ENCODE peak calls at places on chromosomes 2 and 18, in seven cellular contexts. Q, I, J, W, F, Z and L are unnamed samples.

GRCh38 chr2:150020221-150020620 is 432.6 kb upstream of the MMADHC start:
- DNase-seq in Q (no peak), I (no peak), J (no peak), W (no peak), F (no peak), Z (no peak), L (no peak)

GRCh38 chr2:195488567-195488966 is 168.5 kb upstream of the SLC39A10 start:
- DNase-seq in Q (no peak), I (no peak), J (no peak), W (no peak), F (no peak), Z (no peak), L (no peak)

GRCh38 chr2:215888680-215889079 is 124.7 kb downstream of the MREG start:
- DNase-seq in Q (no peak), I (no peak), J (no peak), W (no peak), F (no peak), Z (no peak), L (no peak)

GRCh38 chr2:32930436-32930835 is 16.3 kb upstream of the LTBP1 start:
- DNase-seq in Q (no peak), I (no peak), J (no peak), W (no peak), F (no peak), Z (no peak), L (no peak)

GRCh38 chr2:208069186-208069585 is 43.9 kb upstream of the PLEKHM3 start:
- DNase-seq in Q (no peak), I (no peak), J (no peak), W (no peak), F (no peak), Z (no peak), L (no peak)

GRCh38 chr2:98157557-98157956 is 70.6 kb downstream of the VWA3B start:
- DNase-seq in Q (no peak), I (no peak), J (no peak), W (no peak), F (no peak), Z (no peak), L (no peak)

GRCh38 chr2:166106431-166107015 is 21.3 kb downstream of the SCN1A start:
- DNase-seq in Q (no peak), I (no peak), J (no peak), W (no peak), F (no peak), Z (no peak), L (no peak)

GRCh38 chr2:120238728-120239487 is 13.7 kb upstream of the RALB start:
- DNase-seq in Q (no peak), I (no peak), J (no peak), W (no peak), F (no peak), Z (peak), L (no peak)

GRCh38 chr2:96485751-96486643 is 19.2 kb downstream of the NEURL3 start:
- DNase-seq in Q (peak), I (no peak), J (peak), W (peak), F (peak), Z (peak), L (no peak)

GRCh38 chr2:116749994-116750393 is 1064.5 kb upstream of the DDX18 start:
- DNase-seq in Q (no peak), I (no peak), J (no peak), W (no peak), F (no peak), Z (no peak), L (no peak)

GRCh38 chr18:79046522-79046921 is 22.7 kb upstream of the ATP9B start:
- DNase-seq in Q (no peak), I (no peak), J (no peak), W (no peak), F (peak), Z (no peak), L (no peak)

GRCh38 chr2:37820471-37820991 is 104.6 kb upstream of the RMDN2 start:
- DNase-seq in Q (no peak), I (no peak), J (peak), W (no peak), F (no peak), Z (no peak), L (no peak)

GRCh38 chr18:37238271-37238670 is 327.3 kb downstream of the CELF4 start:
- DNase-seq in Q (no peak), I (no peak), J (no peak), W (no peak), F (no peak), Z (no peak), L (no peak)

GRCh38 chr2:85018049-85018447 is 47.1 kb downstream of the KCMF1 start:
- DNase-seq in Q (no peak), I (no peak), J (no peak), W (no peak), F (no peak), Z (no peak), L (no peak)

GRCh38 chr2:59702026-59702425 is 851.4 kb downstream of the BCL11A start:
- DNase-seq in Q (no peak), I (no peak), J (no peak), W (no peak), F (no peak), Z (no peak), L (no peak)

GRCh38 chr2:9099341-9099751 is 95.9 kb upstream of the MBOAT2 start:
- DNase-seq in Q (peak), I (no peak), J (no peak), W (no peak), F (no peak), Z (no peak), L (no peak)

GRCh38 chr18:48951448-48952286 is 902 bp upstream of the SMAD7 start:
- DNase-seq in Q (no peak), I (no peak), J (peak), W (peak), F (peak), Z (peak), L (peak)

GRCh38 chr18:28457784-28458183 is 280.9 kb upstream of the CDH2 start:
- DNase-seq in Q (no peak), I (no peak), J (no peak), W (no peak), F (no peak), Z (no peak), L (no peak)

GRCh38 chr2:183079335-183079775 is 808 bp downstream of the DUSP19 start:
- DNase-seq in Q (no peak), I (no peak), J (no peak), W (peak), F (no peak), Z (no peak), L (no peak)

GRCh38 chr2:183078467-183079334 is at the start of gene DUSP19:
- DNase-seq in Q (peak), I (peak), J (peak), W (peak), F (no peak), Z (peak), L (peak)

GRCh38 chr2:183081908-183082307 is 3.4 kb downstream of the DUSP19 start:
- DNase-seq in Q (no peak), I (no peak), J (no peak), W (no peak), F (no peak), Z (no peak), L (no peak)

GRCh38 chr2:183072177-183072576 is 6.4 kb upstream of the DUSP19 start:
- DNase-seq in Q (no peak), I (no peak), J (no peak), W (no peak), F (peak), Z (peak), L (no peak)

DNA sequence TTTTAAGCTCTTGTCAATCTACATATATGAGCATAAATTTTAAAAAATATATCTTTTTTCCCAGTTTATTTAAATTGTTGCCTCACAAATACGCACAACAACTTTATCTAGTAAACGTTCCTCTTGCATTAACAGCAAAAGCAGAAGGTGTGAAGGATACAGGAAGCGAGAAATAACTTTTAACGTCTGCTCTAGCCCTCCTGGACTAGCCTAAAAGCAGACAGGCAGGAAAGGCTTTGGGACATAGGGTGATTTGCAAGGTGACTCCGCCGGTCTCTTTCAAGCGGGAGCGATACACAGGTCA is 432 bp upstream of the DUSP19 start:
- DNase-seq in Q (no peak), I (no peak), J (no peak), W (no peak), F (no peak), Z (peak), L (no peak)
- TF ChIP-seq CTCF in Q (no peak), I (no peak), J (no peak), W (no peak), F (no peak), Z (no peak), L (no peak)

DNA sequence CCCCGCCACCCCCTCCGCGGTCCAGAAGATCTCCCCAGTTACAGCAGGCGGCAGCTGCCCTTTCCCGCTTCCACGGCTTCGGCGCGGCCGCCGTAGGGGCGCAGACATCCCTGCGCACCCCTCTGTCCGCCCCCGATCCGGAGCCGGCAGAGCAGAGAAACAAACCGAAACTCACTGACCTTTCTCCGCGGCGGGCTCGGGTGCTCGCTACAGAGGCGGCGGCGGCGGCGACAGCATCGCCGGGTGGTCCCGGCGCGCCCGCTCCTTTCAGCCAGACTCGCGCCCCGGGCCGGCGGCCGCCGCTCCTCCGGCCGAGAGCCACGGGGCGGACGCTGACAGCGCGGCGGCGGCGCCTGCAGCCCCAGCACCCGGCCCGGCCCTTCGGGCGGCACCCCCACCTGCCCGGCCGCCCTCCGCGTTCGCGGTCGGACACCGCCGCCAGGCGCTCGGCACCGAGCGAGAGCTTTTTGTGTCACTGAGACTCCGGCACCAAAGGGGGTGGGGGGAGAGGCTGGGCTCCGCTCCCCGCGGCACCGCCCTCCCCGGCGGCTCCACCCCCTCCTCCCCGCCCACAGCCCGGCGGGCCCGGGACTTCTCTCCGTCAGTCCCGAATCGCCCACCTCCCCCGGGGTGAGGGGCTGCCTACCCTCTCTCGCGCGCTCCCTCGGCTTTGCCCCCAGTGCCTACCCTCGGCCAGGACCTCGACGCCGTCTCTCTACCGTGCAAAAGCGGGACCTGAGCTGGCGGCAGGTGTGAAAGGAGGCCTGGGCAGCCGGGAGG is 1.4 kb upstream of the RNF152 start:
- DNase-seq in Q (no peak), I (no peak), J (peak), W (peak), F (peak), Z (peak), L (peak)
- TF ChIP-seq CTCF in Q (peak), I (no peak), J (no peak), W (peak), F (peak), Z (no peak), L (no peak)

GRCh38 chr2:101036562-101036961 is 34.5 kb downstream of the RPL31 start:
- DNase-seq in Q (no peak), I (no peak), J (no peak), W (no peak), F (no peak), Z (no peak), L (no peak)
- TF ChIP-seq CTCF in Q (peak), I (no peak), J (peak), W (peak), F (peak), Z (peak), L (peak)

GRCh38 chr18:22223263-22223960 is 54.0 kb downstream of the GATA6 start:
- DNase-seq in Q (peak), I (peak), J (peak), W (peak), F (peak), Z (no peak), L (peak)

GRCh38 chr18:22223961-22224322 is 54.6 kb downstream of the GATA6 start:
- DNase-seq in Q (no peak), I (no peak), J (no peak), W (no peak), F (no peak), Z (no peak), L (no peak)

GRCh38 chr18:22224339-22224738 is 55.0 kb downstream of the GATA6 start:
- DNase-seq in Q (no peak), I (no peak), J (no peak), W (no peak), F (no peak), Z (no peak), L (no peak)

GRCh38 chr18:22221350-22221749 is 52.0 kb downstream of the GATA6 start:
- DNase-seq in Q (no peak), I (no peak), J (no peak), W (no peak), F (no peak), Z (no peak), L (no peak)

DNA sequence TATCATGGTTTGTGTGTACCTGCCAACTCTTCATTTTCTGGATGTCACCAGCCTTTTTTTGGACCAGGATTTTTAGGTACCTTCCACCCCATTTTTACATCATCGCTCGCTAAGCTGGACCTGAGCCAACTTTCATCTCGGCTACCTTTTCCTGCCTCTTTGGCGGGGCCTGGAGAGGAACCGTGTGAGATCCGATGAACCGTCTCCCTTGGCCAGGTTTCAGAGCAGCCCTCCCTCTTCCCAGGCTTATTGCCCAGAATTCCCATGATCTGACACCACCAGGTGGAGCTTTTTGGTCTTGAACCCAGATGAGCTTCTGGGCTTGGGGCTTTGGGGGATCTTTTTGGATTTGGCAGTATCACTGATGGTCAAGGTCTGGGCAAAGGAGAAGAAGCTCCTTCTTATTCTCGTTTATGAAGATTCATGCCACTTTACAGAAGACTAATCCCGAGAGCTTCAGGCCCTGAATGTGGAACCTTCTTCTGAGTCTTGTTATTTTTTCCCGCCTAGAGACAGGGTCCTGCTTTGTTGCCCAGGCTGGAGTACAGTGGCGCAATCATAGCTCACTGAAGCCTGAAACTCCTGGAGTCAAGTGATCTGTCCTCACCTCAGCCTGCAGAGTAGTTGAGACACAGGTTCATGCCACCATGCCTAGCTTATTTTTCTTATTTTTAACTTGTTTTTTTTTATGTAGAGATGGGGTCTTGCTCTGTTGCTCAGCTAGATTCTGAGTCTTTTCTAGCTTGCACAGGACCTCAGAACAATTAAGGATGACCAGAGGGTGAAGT is 50.4 kb downstream of the GATA6 start:
- DNase-seq in Q (no peak), I (no peak), J (no peak), W (no peak), F (no peak), Z (no peak), L (no peak)
- TF ChIP-seq CTCF in Q (peak), I (no peak), J (no peak), W (no peak), F (no peak), Z (no peak), L (no peak)

DNA sequence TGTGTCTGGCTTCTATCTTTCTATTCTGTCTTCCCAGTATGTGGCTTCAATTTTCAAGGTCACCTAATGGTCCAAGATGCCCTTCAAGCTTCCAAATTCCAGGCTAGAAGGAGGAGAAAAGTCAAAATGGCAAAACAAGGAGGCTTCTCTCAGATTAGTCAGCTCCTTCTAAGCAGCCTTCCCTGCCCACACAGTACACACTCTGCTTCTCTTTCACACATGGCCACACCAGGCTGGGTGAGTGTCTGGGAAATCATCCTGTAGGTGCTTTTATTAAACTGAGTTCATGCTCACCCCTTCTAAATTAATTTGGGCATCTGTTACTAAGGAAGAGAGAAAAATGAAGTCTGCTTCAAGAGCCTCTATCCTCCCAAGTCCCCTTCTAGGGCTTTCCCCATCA is 277.2 kb upstream of the MGAT5 start:
- DNase-seq in Q (no peak), I (no peak), J (no peak), W (no peak), F (no peak), Z (no peak), L (no peak)
- TF ChIP-seq CTCF in Q (no peak), I (no peak), J (no peak), W (no peak), F (no peak), Z (no peak), L (no peak)

GRCh38 chr18:45316127-45316526 is 299.1 kb upstream of the SLC14A2 start:
- DNase-seq in Q (no peak), I (no peak), J (no peak), W (no peak), F (no peak), Z (no peak), L (no peak)
- TF ChIP-seq CTCF in Q (peak), I (no peak), J (no peak), W (no peak), F (no peak), Z (no peak), L (no peak)

GRCh38 chr2:233061591-233062446 is 1.7 kb downstream of the INPP5D start:
- DNase-seq in Q (no peak), I (no peak), J (no peak), W (peak), F (peak), Z (peak), L (no peak)
- TF ChIP-seq CTCF in Q (peak), I (no peak), J (peak), W (peak), F (peak), Z (peak), L (no peak)

DNA sequence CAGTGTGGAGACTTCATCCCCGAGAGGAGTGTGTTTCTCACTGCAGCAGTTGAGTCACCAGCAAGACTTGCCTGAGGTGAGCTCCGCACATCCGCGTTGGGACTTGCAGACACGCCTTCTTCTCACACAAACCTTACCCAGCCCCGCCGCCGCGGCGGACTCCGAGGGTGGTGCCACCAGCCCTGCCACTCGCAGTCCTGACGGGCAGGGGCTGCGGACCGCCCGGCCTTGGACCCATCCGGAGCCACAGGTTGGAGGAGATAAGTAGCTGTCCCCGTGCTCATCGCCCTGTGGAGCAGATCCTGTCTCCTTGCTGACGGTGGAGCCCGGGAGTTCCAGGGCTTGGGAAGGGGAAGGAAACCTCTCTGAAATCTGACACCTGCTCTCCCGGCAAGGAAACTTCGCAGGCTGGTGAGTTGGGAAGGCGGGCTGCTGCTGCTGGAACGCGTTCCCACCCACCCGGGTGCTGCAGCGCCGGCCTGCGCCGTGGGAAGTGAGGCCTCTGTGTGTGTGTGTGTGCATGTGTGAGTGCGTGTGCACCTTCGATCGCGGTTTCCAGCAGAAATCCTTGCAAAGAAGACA is at the start of gene RAB27B:
- DNase-seq in Q (peak), I (peak), J (no peak), W (peak), F (peak), Z (peak), L (peak)
- TF ChIP-seq CTCF in Q (peak), I (no peak), J (no peak), W (no peak), F (no peak), Z (no peak), L (no peak)

DNA sequence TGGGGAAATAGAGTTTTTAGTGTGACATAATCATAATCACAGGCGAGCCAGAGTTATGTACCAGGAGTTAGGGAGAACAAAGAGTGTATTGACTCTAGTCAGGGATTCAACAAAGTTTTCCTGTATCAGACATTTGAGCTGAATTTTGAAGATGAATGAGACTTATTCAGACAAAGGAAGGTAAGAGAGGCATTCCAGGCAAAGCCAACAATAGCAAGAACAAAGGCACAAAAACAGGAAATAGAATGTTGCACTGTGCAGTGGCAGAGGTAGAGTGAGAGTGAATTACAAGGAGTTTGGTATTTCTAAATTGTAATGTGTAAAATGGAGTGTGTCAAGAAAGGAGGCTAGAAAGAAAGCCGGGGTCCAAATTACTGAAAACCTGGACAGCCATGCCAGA is 156.2 kb downstream of the CCDC148 start:
- DNase-seq in Q (no peak), I (no peak), J (no peak), W (no peak), F (no peak), Z (no peak), L (no peak)
- TF ChIP-seq CTCF in Q (no peak), I (no peak), J (no peak), W (no peak), F (no peak), Z (no peak), L (no peak)